ENCODE peak calls at places on chromosomes 2 and 18, in four cellular contexts. U is stomach, E is brain microvascular endothelial cell, F is upper lobe of right lung. X is an unnamed sample. For H3K36me3, the result is how much of the 10 kb centered on the place peaks cover.

GRCh38 chr2:182649316-182649715 is 66.7 kb upstream of the DNAJC10 start:
- DNase-seq in U (no peak), F (no peak), E (peak), X (no peak)

GRCh38 chr2:119736021-119736420 is 23.7 kb upstream of the PTPN4 start:
- DNase-seq in U (no peak), E (no peak), F (no peak), X (no peak)

GRCh38 chr2:6626406-6627012 is 239.2 kb downstream of the CMPK2 start:
- DNase-seq in E (peak), F (no peak), U (no peak), X (no peak)

GRCh38 chr2:72919414-72920316 is 2.3 kb downstream of the EMX1 start:
- DNase-seq in E (no peak), U (peak), F (no peak), X (no peak)

GRCh38 chr18:77114564-77115391 is 17.8 kb downstream of the MBP start:
- DNase-seq in E (peak), U (peak), F (peak), X (peak)

GRCh38 chr2:129236601-129237000 is 742.9 kb upstream of the RAB6C start:
- DNase-seq in E (no peak), U (no peak), F (no peak), X (no peak)

GRCh38 chr2:159867557-159868330 is 69.7 kb upstream of the CD302 start:
- DNase-seq in F (no peak), U (no peak), E (no peak), X (no peak)

GRCh38 chr2:239309398-239310245 is 91.2 kb downstream of the HDAC4 start:
- DNase-seq in U (peak), F (peak), E (no peak), X (no peak)

GRCh38 chr2:70641263-70641784 is 87.7 kb upstream of the TGFA start:
- DNase-seq in E (peak), F (no peak), U (no peak), X (no peak)

GRCh38 chr2:166081131-166081632 is 46.6 kb downstream of the SCN1A start:
- DNase-seq in F (no peak), E (no peak), U (no peak), X (no peak)

GRCh38 chr2:188609321-188610049 is 317.8 kb downstream of the GULP1 start:
- DNase-seq in U (no peak), F (no peak), E (peak), X (no peak)

GRCh38 chr18:215448-216010 is 52.3 kb downstream of the THOC1 start:
- DNase-seq in U (no peak), E (no peak), F (no peak), X (no peak)

GRCh38 chr2:62297642-62298010 is 101.7 kb downstream of the B3GNT2 start:
- DNase-seq in F (no peak), U (no peak), E (no peak), X (no peak)

GRCh38 chr2:152175012-152175367 is 573 bp downstream of the STAM2 start:
- DNase-seq in U (no peak), E (no peak), F (no peak), X (no peak)

GRCh38 chr18:51622676-51623075 is 425.2 kb upstream of the MEX3C start:
- DNase-seq in E (no peak), F (no peak), U (no peak), X (no peak)

GRCh38 chr18:51624311-51624710 is 426.8 kb upstream of the MEX3C start:
- DNase-seq in U (no peak), F (no peak), E (no peak), X (no peak)

GRCh38 chr18:51619283-51619682 is 421.8 kb upstream of the MEX3C start:
- DNase-seq in F (no peak), E (no peak), U (no peak), X (no peak)

GRCh38 chr18:51623653-51624052 is 426.2 kb upstream of the MEX3C start:
- DNase-seq in U (no peak), E (no peak), F (no peak), X (no peak)

GRCh38 chr18:51621103-51621969 is 423.9 kb upstream of the MEX3C start:
- DNase-seq in F (peak), U (peak), E (peak), X (no peak)
- TF ChIP-seq CTCF in F (peak), U (peak), E (peak), X (peak)

DNA sequence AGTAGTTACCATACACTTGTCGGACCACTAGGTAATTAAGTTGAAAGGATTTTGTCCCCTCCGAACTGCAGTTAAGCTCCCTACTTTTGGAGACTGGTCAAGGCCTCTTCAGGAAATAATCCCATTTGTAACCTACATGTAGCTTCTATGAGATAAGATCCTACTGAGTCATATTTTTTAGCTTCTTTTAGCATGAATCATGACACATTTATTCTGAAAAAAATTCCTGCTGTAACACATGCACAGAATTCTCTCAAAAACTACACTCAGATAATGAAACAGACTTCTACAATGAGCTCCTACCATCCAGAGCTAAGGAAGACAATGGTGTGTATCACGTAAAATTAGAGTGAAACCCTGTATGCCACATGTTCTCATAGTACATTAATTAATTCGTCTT is 100.7 kb upstream of the CCDC195 start:
- DNase-seq in E (peak), U (no peak), F (no peak), X (peak)
- H3K36me3 ChIP-seq in E (under half), U (under half), F (under half), X (under half)

GRCh38 chr2:11132036-11132671 is 23.1 kb upstream of the SLC66A3 start:
- DNase-seq in U (no peak), E (no peak), F (no peak), X (no peak)

GRCh38 chr2:11131166-11131920 is 23.9 kb upstream of the SLC66A3 start:
- DNase-seq in U (no peak), E (no peak), F (no peak), X (no peak)

GRCh38 chr2:11127791-11128190 is 27.5 kb upstream of the SLC66A3 start:
- DNase-seq in E (no peak), U (no peak), F (no peak), X (no peak)

GRCh38 chr2:11128258-11128951 is 26.9 kb upstream of the SLC66A3 start:
- DNase-seq in F (no peak), U (no peak), E (peak), X (peak)

DNA sequence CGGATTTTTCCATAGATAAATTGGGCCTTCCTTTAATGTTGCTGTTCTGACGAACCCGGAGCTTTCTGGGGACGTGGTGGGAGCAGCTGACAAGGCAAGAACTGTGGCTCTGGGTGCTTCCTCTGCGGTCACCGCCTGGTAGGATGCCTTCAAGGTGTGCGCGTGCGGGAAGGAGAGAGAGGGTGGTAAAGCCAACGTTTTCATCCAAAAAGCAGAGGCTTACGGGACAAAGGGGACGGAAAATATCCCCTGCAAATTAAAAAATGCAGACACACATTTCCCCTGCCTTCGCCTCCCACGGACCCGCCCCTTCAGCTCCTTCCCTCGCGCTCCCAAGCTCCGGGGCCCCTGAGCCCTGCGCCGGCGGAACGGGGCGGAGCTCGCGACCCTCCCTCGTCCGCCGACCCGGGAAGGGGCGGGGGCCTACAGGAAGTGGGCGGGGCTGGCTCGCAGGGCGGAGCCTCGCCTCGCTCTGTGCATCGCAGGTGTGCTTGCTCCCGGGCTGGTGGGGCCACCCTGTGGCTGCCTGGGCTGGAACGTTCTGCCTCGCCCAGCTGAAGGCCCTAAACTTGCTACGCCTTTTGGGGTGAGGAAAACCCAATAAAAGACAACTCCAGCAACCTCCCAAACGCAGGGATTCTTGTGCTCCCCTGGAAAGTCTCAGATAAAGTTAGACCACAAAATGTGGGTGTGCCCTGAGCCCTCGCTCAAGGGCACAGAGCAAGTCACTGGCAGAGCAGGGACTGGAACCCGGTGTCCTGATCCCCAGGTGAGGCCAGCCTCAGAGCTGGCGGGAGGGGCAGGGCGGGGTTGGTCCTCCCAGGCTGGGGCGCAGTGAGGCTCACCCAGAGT is 25.4 kb upstream of the SLC66A3 start:
- DNase-seq in F (peak), E (no peak), U (peak), X (no peak)
- H3K4me3 ChIP-seq in F (peak), E (peak), U (peak), X (peak)

GRCh38 chr18:63161032-63161727 is 158.4 kb downstream of the BCL2 start:
- DNase-seq in E (no peak), U (no peak), F (no peak), X (no peak)
- TF ChIP-seq CTCF in E (no peak), U (no peak), F (no peak), X (no peak)